ENCODE peak calls at places on chromosome 20, in six cellular contexts. I, V, Z, G, U and N are unnamed samples. For H3K4me1, the result is how much of the 10 kb centered on the place peaks cover.

GRCh38 chr20:17666491-17666890 is 15.6 kb downstream of the RRBP1 start:
- DNase-seq in U (no peak), Z (no peak), V (no peak), I (no peak), G (no peak), N (no peak)

GRCh38 chr20:7841291-7841966 is 98.8 kb downstream of the HAO1 start:
- DNase-seq in I (no peak), V (no peak), U (no peak), Z (no peak), G (no peak), N (no peak)

GRCh38 chr20:56458227-56458821 is 10.1 kb upstream of the RTF2 start:
- DNase-seq in V (no peak), U (no peak), I (no peak), Z (no peak), G (no peak), N (no peak)

GRCh38 chr20:380763-381580 is 412 bp downstream of the TRIB3 start:
- DNase-seq in U (peak), Z (no peak), I (peak), V (no peak), G (peak), N (peak)

GRCh38 chr20:14712302-14712739 is 374.9 kb upstream of the FLRT3 start:
- DNase-seq in V (no peak), U (no peak), Z (no peak), I (no peak), G (no peak), N (no peak)

GRCh38 chr20:55174635-55175034 is 699.2 kb downstream of the DOK5 start:
- DNase-seq in I (no peak), Z (no peak), V (no peak), U (no peak), G (no peak), N (no peak)

GRCh38 chr20:46022411-46023147 is 6.4 kb upstream of the SLC12A5 start:
- DNase-seq in G (no peak), I (no peak), V (no peak), Z (no peak), U (no peak), N (peak)

GRCh38 chr20:44471481-44471882 is 4.2 kb upstream of the TTPAL start:
- DNase-seq in Z (no peak), V (no peak), I (no peak), G (no peak), U (no peak), N (no peak)

GRCh38 chr20:46894971-46895905 is 595 bp downstream of the EYA2 start:
- DNase-seq in U (peak), I (no peak), V (no peak), G (no peak), Z (no peak), N (no peak)

GRCh38 chr20:52003976-52004375 is 187.6 kb downstream of the ZFP64 start:
- DNase-seq in G (no peak), U (no peak), I (no peak), Z (no peak), V (no peak), N (peak)

GRCh38 chr20:4633780-4634179 is 87.9 kb upstream of the PRND start:
- DNase-seq in V (no peak), U (no peak), I (no peak), G (no peak), Z (no peak), N (no peak)

DNA sequence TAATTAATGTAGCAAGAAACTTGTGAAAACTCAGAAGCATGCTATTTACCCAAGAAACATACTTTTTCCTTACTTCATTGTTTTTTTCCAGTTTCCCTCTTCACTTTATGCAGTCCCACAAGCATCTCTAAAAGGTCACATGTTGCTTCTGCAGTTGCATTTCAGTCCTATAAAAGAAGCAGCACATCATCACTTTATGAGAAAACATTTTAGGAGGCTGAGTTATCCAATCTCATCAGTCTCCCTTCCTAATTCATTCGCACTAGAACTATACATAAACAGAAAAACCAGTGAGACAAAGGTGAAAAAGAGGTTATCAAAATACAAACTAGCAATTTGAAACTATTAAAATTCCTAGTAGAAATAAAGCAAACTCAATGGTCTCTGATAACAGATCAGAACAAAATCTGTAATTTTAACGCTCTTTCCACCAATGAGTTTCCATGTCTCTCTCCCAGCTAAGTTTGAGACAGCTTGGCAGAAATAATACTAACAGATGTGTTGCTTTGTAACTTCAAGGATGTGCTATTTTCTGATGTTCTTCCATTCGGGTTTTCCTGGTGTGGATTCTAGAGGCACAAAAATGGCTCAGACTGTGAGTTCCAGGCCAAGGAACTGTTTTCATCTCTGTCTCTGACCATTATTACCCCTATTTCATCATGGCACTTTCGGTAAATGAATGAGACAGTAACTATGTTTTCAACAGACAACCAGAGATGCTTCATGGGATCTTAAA is 48.4 kb downstream of the ZHX3 start:
- DNase-seq in V (no peak), Z (no peak), G (no peak), I (no peak), U (no peak), N (no peak)
- H3K4me1 ChIP-seq in V (under half), Z (under half), G (under half), I (under half), U (under half), N (under half)

GRCh38 chr20:16245879-16246278 is 327.4 kb downstream of the KIF16B start:
- DNase-seq in G (no peak), U (no peak), I (no peak), V (no peak), Z (no peak), N (no peak)

GRCh38 chr20:16246870-16247269 is 326.4 kb downstream of the KIF16B start:
- DNase-seq in Z (no peak), I (no peak), G (no peak), V (no peak), U (no peak), N (no peak)

GRCh38 chr20:16241911-16242310 is 331.3 kb downstream of the KIF16B start:
- DNase-seq in I (no peak), V (peak), Z (no peak), U (no peak), G (peak), N (no peak)

GRCh38 chr20:16240355-16240754 is 332.9 kb downstream of the KIF16B start:
- DNase-seq in V (no peak), G (no peak), Z (no peak), U (no peak), I (no peak), N (no peak)

DNA sequence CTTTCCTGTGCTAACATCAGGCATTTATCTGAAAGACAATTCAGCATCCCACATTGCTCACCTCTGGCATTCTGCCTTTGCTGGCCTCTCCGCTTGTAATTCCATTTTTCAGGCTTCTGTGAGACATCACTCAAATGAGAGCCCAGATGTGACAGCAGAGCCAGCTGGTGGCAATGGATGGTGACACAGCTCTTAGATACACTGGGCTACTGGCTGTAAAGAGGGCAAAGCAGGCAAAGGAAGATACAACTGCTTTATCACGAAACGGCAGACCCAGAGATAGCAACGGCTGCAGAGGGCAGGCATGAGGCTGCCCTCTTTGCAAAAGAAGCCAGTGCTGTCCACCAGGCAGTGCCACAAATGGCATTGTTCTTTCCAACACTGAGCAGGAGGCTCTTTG is 329.8 kb downstream of the KIF16B start:
- DNase-seq in V (peak), Z (no peak), U (no peak), I (no peak), G (no peak), N (no peak)
- H3K4me3 ChIP-seq in V (no peak), Z (no peak), U (no peak), I (no peak), G (no peak), N (no peak)

GRCh38 chr20:25046736-25047666 is 10.9 kb downstream of the ACSS1 start:
- DNase-seq in V (no peak), U (no peak), Z (no peak), G (no peak), I (peak), N (no peak)

GRCh38 chr20:25047766-25048165 is 10.2 kb downstream of the ACSS1 start:
- DNase-seq in I (peak), V (no peak), U (no peak), G (no peak), Z (no peak), N (no peak)

GRCh38 chr20:25049261-25050060 is 8.5 kb downstream of the ACSS1 start:
- DNase-seq in G (no peak), U (no peak), V (no peak), I (peak), Z (no peak), N (no peak)

GRCh38 chr20:25050082-25050481 is 7.9 kb downstream of the ACSS1 start:
- DNase-seq in G (no peak), V (no peak), Z (no peak), U (no peak), I (no peak), N (no peak)

GRCh38 chr20:25048519-25048952 is 9.4 kb downstream of the ACSS1 start:
- DNase-seq in V (no peak), I (peak), Z (no peak), G (no peak), U (no peak), N (no peak)
- H3K4me1 ChIP-seq in V (half or more), I (half or more), Z (under half), G (under half), U (under half), N (under half)

GRCh38 chr20:12386821-12387220 is 469.1 kb downstream of the BTBD3 start:
- DNase-seq in I (no peak), G (no peak), U (no peak), V (no peak), Z (no peak), N (no peak)

GRCh38 chr20:12383770-12384304 is 466.1 kb downstream of the BTBD3 start:
- DNase-seq in V (no peak), I (no peak), Z (no peak), U (no peak), G (no peak), N (no peak)
- H3K4me3 ChIP-seq in V (no peak), I (no peak), Z (no peak), U (no peak), G (no peak), N (no peak)

GRCh38 chr20:59015812-59016711 is 3.2 kb upstream of the TUBB1 start:
- DNase-seq in I (peak), V (no peak), G (no peak), U (no peak), Z (no peak), N (no peak)

GRCh38 chr20:59013959-59014608 is 5.1 kb upstream of the TUBB1 start:
- DNase-seq in I (peak), V (no peak), Z (no peak), U (no peak), G (no peak), N (no peak)

GRCh38 chr20:59013031-59013951 is 5.9 kb upstream of the TUBB1 start:
- DNase-seq in G (no peak), Z (no peak), V (no peak), U (no peak), I (peak), N (no peak)

GRCh38 chr20:59015411-59015810 is 3.8 kb upstream of the TUBB1 start:
- DNase-seq in Z (no peak), I (peak), V (no peak), U (no peak), G (no peak), N (no peak)

DNA sequence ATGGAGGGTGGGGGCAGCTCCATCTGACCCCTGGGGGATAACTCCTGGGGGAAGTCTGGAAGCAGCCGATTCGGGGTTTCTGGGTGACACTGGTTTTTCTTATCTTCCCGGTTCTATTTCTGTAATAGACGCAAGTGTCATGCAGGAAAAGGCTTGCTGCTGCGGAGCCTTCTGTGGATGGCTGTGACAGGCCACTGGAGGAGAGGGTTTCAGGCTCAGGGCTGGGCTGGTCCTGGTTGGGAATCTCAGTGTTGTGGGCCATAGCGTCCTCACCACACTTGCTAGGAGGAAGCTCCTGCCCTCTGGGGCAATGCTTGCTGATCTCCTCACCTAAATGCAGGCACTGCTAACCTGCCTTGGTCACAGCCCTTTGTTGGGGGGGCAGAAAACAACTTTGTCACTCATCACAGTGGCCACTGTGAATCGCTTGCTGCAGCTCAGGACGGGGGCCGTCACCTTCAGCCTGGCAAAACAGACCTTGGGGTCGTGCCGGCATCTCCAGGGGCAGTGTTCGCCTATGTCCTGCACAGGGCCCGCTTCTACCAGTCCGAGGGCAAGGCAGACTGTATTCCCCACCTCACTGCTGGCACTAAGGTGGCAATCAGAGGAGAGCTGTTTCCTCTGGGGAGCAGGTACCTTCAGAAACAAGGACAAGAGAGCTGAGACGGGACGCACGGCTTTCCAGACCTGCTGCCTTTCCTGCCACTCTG is 4.4 kb upstream of the TUBB1 start:
- DNase-seq in U (no peak), I (peak), G (no peak), Z (no peak), V (no peak), N (no peak)
- H3K4me1 ChIP-seq in U (under half), I (under half), G (under half), Z (under half), V (under half), N (under half)

GRCh38 chr20:32034581-32035397 is 17.3 kb upstream of the HCK start:
- DNase-seq in Z (no peak), V (no peak), I (no peak), U (no peak), G (no peak), N (no peak)

GRCh38 chr20:32028647-32029372 is 18.6 kb downstream of the CCM2L start:
- DNase-seq in Z (no peak), U (no peak), I (no peak), G (no peak), V (no peak), N (peak)

GRCh38 chr20:32027653-32028052 is 17.4 kb downstream of the CCM2L start:
- DNase-seq in G (no peak), V (no peak), U (no peak), Z (no peak), I (no peak), N (no peak)

GRCh38 chr20:32029561-32029960 is 19.3 kb downstream of the CCM2L start:
- DNase-seq in Z (no peak), U (no peak), I (no peak), V (no peak), G (no peak), N (no peak)

GRCh38 chr20:32031007-32031958 is 20.8 kb upstream of the HCK start:
- DNase-seq in U (peak), V (no peak), Z (peak), G (peak), I (peak), N (peak)
- H3K4me3 ChIP-seq in U (no peak), V (peak), Z (no peak), G (no peak), I (peak), N (peak)

GRCh38 chr20:61795669-61796630 is 269.7 kb downstream of the TAF4 start:
- DNase-seq in I (no peak), U (no peak), Z (no peak), G (no peak), V (no peak), N (no peak)
- H3K4me1 ChIP-seq in I (under half), U (under half), Z (under half), G (under half), V (under half), N (under half)

DNA sequence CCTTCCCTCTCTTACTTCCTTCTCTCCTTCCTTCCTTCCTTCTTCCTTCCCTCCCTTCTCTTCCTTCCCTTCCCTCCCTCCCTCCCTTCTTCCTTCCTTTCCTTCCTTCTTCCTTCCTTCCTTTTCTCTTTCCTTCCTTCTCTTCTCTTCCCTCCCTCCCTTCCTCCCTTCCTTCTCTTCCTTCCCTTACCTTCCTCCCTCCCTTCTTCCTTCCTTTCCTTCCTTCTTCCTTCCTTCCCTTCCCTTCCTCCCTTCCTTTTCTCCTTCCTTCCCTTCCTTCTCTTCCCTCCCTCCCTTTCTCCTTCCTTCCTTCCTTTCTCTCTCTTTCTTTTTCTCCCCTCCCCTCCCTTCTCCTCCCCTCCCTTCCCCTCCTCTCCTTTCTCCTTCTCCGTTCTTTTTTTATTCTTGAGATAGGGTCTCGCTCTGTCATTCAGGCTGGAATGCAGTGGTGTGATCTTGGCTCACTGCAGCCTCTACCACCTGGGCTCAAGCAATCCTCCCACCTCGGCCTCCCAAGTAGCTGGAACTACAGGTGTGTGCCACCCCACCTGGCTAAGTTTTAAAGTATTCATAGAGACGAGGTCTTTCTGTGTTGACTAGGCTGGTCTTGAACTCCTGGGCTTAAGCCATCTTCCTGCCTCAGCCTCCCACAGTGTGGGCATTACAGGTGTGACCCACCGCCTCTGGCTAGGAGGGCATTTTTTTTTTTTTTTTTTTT is 1.1 kb upstream of the ZNF512B start:
- DNase-seq in G (no peak), V (no peak), Z (no peak), U (no peak), I (no peak), N (no peak)
- H3K4me3 ChIP-seq in G (no peak), V (no peak), Z (no peak), U (peak), I (no peak), N (no peak)

DNA sequence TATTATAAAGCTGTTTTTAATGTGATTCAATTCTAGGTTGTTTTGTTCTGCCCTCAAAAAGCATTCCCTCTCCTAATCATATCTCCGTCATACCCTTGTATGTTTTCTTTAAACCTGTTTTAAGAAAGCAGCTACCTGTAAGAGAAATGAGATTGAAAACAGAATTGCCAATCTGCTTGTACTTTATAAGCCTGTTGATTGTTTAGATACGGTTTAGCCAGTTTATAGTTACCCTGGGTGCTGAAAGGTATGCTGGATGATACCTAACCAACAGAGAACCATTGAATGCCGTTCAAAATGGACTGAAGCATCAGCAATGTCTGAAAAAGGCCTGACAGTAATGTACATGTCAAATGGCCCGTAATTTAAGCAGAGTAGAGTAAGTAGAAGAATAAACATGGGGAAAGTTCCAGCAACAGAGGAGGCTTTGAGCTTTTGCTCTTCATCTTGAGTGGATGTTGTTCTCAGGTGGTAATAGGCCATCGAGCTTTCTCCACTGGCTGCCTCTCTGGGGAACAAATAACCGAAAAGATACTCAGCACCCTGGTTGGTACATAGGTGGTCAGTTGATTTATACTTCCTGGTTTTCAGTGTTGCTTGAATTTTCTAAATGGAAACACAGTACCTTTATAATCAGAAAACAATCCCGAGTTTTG is 27.5 kb downstream of the PTPN1 start:
- DNase-seq in I (no peak), Z (no peak), G (no peak), U (no peak), V (no peak), N (no peak)
- H3K4me1 ChIP-seq in I (half or more), Z (under half), G (half or more), U (under half), V (under half), N (under half)

DNA sequence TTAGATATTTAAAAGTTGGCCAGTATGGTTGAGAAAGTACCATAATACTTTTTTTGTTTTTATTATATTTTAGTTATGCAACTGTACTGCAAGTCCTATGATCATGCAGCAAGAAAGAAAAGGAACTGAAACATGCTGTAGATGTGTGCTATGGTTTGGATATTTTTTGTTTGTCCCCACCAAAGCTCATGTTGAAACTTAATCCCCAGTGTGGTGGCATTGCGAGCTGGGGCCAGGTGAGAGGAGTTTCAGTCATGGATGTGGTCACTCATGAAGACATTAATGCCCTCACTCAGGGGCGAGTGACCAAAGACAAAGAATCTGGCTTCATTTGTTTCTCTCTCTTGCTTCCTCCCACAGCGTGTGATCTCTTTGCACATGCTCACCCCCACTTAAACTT is 393.9 kb downstream of the PAX1 start:
- DNase-seq in U (no peak), I (no peak), Z (no peak), V (no peak), G (no peak), N (no peak)
- H3K4me3 ChIP-seq in U (no peak), I (no peak), Z (no peak), V (no peak), G (no peak), N (no peak)